ENCODE peak calls at places on chromosomes 16 and 17, in five cellular contexts. Z is CD8-positive, alpha-beta T cell; A is neuronal stem cell; B is A549; U is tibial artery. R is an unnamed sample.

GRCh38 chr16:30853758-30854157 is 40.1 kb downstream of the BCL7C start:
- DNase-seq in Z (no peak), B (no peak), A (no peak), U (no peak), R (no peak)

GRCh38 chr17:29840884-29841283 is 89.1 kb downstream of the SSH2 start:
- DNase-seq in A (no peak), U (no peak), Z (no peak), B (no peak), R (no peak)

GRCh38 chr17:75672011-75672410 is 4.9 kb downstream of the SAP30BP start:
- DNase-seq in A (no peak), Z (no peak), U (no peak), B (no peak), R (no peak)

GRCh38 chr17:40352044-40352778 is 12.3 kb downstream of the GJD3 start:
- DNase-seq in U (peak), Z (no peak), A (no peak), B (no peak), R (no peak)

GRCh38 chr16:2968368-2968737 is 795 bp upstream of the PAQR4 start:
- DNase-seq in Z (no peak), U (no peak), A (no peak), B (no peak), R (no peak)

GRCh38 chr16:70648606-70649005 is 2.2 kb downstream of the IL34 start:
- DNase-seq in U (no peak), Z (no peak), B (no peak), A (no peak), R (no peak)

GRCh38 chr17:10699861-10700260 is 2.5 kb downstream of the ADPRM start:
- DNase-seq in Z (no peak), U (no peak), A (no peak), B (no peak), R (no peak)

GRCh38 chr17:46817901-46818209 is 637 bp downstream of the WNT3 start:
- DNase-seq in B (no peak), U (no peak), Z (no peak), A (no peak), R (no peak)

GRCh38 chr17:499836-500543 is 147.4 kb upstream of the RPH3AL start:
- DNase-seq in B (no peak), A (no peak), U (no peak), Z (no peak), R (no peak)

GRCh38 chr16:79826732-79827514 is 226.4 kb upstream of the MAF start:
- DNase-seq in B (no peak), Z (no peak), U (no peak), A (no peak), R (no peak)

GRCh38 chr16:83403751-83404150 is 404.0 kb upstream of the HSBP1 start:
- DNase-seq in Z (no peak), B (no peak), A (no peak), U (no peak), R (no peak)

GRCh38 chr17:15490634-15491261 is 23.3 kb upstream of the CDRT4 start:
- DNase-seq in U (peak), A (peak), Z (no peak), B (no peak), R (peak)

GRCh38 chr17:57068222-57068658 is 16.8 kb upstream of the AKAP1 start:
- DNase-seq in A (no peak), B (no peak), Z (no peak), U (no peak), R (no peak)

GRCh38 chr17:13601776-13602551 is at the start of gene HS3ST3A1:
- DNase-seq in B (no peak), U (no peak), A (peak), Z (no peak), R (no peak)

GRCh38 chr16:51407921-51408320 is 256.9 kb upstream of the SALL1 start:
- DNase-seq in Z (no peak), A (no peak), B (no peak), U (no peak), R (no peak)

GRCh38 chr16:53502331-53503269 is at the start of gene AKTIP:
- DNase-seq in B (no peak), U (no peak), A (peak), Z (peak), R (no peak)

GRCh38 chr16:85673529-85674417 is 15.0 kb downstream of the GINS2 start:
- DNase-seq in U (no peak), A (no peak), B (no peak), Z (no peak), R (no peak)

GRCh38 chr17:33033176-33033575 is 41.5 kb downstream of the SPACA3 start:
- DNase-seq in A (no peak), B (no peak), Z (no peak), U (no peak), R (no peak)

GRCh38 chr16:10590342-10590741 is 9.9 kb upstream of the EMP2 start:
- DNase-seq in U (no peak), B (no peak), A (no peak), Z (no peak), R (no peak)

GRCh38 chr16:28537076-28537475 is 1.7 kb downstream of the NUPR1 start:
- DNase-seq in B (no peak), Z (no peak), U (no peak), A (no peak), R (no peak)

GRCh38 chr17:50853015-50853615 is 13.0 kb downstream of the TOB1 start:
- DNase-seq in B (no peak), Z (no peak), U (peak), A (no peak), R (no peak)

GRCh38 chr16:90020838-90021382 is 1.7 kb upstream of the DBNDD1 start:
- DNase-seq in A (no peak), U (no peak), B (no peak), Z (no peak), R (no peak)

GRCh38 chr17:29138991-29139682 is 41.1 kb downstream of the MYO18A start:
- DNase-seq in A (no peak), B (no peak), U (peak), Z (no peak), R (peak)

GRCh38 chr16:4015275-4015990 is 100.8 kb downstream of the ADCY9 start:
- DNase-seq in A (no peak), U (no peak), B (peak), Z (no peak), R (no peak)

GRCh38 chr16:29318037-29318436 is 88.5 kb downstream of the NPIPB11 start:
- DNase-seq in B (peak), Z (no peak), U (peak), A (no peak), R (no peak)

GRCh38 chr17:80678621-80679020 is 134.0 kb downstream of the RPTOR start:
- DNase-seq in Z (no peak), A (no peak), B (no peak), U (peak), R (no peak)

GRCh38 chr17:77445030-77445907 is 304.5 kb downstream of the SEC14L1 start:
- DNase-seq in Z (peak), B (no peak), U (peak), A (no peak), R (no peak)

GRCh38 chr17:81249233-81250040 is 10.3 kb downstream of the NDUFAF8 start:
- DNase-seq in B (no peak), A (no peak), Z (no peak), U (no peak), R (no peak)

GRCh38 chr16:11955713-11956123 is 9.3 kb upstream of the TNFRSF17 start:
- DNase-seq in A (no peak), Z (no peak), B (no peak), U (no peak), R (no peak)

GRCh38 chr16:14100825-14101224 is 29.7 kb downstream of the MRTFB start:
- DNase-seq in U (no peak), B (no peak), A (no peak), Z (no peak), R (no peak)

GRCh38 chr17:1340371-1340770 is 59.7 kb downstream of the YWHAE start:
- DNase-seq in A (no peak), Z (no peak), B (no peak), U (peak), R (no peak)

DNA sequence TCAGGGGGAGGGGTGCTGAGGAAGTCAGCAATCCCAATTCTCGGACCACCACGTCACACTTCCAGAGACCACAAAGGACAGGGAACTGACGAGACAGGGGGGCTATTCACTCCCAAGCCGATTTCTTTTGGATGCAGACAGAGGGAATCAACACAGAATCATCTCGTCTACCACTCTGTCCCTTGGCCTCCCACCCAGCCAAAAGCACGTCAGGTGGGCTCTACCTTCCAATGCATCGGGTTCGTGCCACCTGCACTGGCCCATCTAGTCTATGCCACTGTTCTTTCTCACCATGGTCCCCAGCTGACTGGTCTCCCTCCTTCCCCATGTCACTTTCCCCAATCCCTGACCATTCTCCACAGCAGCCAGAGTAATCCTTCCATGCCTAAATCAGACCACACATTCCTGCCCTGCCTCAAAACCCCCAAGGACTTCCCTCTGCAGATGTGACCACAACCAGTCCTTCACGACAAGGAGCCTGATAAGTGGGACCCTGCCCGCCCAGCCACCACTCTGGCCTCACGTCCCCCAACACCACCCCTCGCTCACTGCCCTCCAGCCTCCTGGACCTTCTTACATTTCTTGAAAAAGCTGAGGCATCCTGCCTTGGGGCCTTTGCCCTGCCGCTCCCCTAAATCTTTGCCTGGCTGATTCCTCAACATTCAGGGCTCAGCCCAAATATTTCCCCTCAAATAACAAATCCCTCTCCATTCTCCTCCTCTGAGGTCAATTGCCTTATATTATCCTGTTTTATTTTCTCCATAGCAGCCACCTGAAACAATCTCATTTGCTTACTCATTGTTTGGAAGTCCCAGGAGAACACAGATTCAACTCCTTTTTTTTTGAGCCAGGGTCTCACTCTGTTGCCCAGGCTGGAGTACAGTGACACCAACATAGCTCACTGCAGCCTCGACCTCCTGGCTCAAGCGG is 70.4 kb downstream of the IL21R start:
- DNase-seq in U (no peak), Z (no peak), B (no peak), A (no peak), R (no peak)
- H3K27ac ChIP-seq in U (no peak), Z (no peak), B (no peak), A (no peak), R (no peak)

DNA sequence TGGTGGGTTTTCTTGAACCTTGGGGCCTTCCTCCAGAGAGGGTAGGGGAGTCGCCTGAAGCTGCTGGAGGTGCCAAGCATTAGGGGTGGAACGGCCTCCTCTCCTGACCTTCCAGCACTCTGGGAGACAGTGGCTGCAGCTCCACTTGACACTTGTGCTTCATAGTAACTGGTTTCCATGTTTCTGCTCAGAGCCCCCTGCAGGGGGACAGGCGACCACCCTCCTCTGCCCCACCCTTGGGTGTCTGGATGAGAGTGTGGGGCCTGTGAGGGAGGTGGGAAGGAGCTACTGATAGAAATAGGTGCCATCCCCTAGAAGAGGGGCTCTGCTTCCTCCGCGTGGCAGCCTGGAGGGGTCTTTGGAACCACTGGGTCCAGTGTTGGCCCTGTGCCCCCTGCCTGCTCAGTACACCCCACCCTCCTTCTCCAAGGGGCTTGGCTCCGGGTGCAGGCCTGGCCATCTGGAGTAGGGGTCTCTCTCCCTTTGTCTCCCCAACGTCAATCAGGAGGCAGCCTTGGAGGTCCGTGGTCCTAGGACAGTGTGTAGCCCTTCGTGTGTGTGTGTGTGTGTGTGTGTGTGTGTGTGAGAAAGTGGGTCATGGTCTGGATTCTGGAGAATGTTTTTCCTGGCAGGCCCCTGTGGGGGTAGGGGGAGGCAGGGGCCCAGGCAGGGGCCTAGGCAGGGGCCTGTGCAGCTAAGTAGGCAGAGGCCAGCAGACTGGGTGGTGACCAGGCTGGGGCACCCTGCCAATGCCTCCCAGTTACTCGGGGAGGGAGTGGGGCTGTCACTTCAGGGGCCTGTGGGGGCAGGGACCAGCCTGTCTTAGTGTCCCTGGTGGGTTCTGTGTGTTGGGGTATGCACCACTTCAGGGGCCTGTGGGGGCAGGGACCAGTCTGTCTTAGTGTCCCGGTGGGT is 4.9 kb downstream of the LASP1 start:
- DNase-seq in B (no peak), U (peak), A (no peak), Z (no peak), R (no peak)
- H3K27ac ChIP-seq in B (peak), U (peak), A (no peak), Z (no peak), R (peak)

GRCh38 chr16:8959921-8960787 is 3.6 kb downstream of the USP7 start:
- DNase-seq in A (no peak), U (peak), B (no peak), Z (no peak), R (no peak)

GRCh38 chr16:8957061-8957392 is 6.7 kb downstream of the USP7 start:
- DNase-seq in Z (no peak), A (no peak), U (no peak), B (no peak), R (no peak)

GRCh38 chr16:8957509-8958157 is 6.1 kb downstream of the USP7 start:
- DNase-seq in A (no peak), Z (no peak), U (no peak), B (no peak), R (no peak)

GRCh38 chr16:8956265-8957060 is 7.2 kb downstream of the USP7 start:
- DNase-seq in U (no peak), B (no peak), Z (no peak), A (no peak), R (no peak)

GRCh38 chr16:8958344-8958808 is 5.3 kb downstream of the USP7 start:
- DNase-seq in B (no peak), Z (no peak), U (no peak), A (no peak), R (no peak)
- H3K27ac ChIP-seq in B (peak), Z (peak), U (no peak), A (no peak), R (no peak)

DNA sequence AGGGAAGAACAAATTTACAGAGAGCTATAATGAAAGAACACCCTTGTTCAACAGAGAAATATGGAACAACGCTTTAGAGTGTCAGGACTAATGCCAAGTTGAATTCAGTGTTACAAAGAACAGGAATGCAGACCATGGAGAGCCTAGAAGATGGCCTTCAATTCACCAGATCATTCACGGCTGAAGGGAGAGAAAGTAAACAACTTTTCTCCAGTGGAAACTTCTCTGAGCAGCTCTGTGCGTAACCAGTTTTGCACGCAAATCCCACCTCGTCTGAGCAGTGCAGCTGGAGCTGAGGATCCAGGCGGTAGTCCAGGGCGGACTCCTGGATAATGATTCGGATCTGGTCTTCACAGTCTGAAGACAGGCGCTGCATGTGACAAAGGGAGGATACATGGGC is 40.5 kb upstream of the CLEC18B start:
- DNase-seq in A (no peak), B (no peak), U (no peak), Z (no peak), R (no peak)
- H3K27ac ChIP-seq in A (no peak), B (no peak), U (no peak), Z (no peak), R (peak)